ENCODE peak calls at places on chromosomes 13 and 19, in six cellular contexts. A is stomach, T is suprapubic skin, D is transverse colon, S is K562, L is SK-N-SH. Q is an unnamed sample.

GRCh38 chr19:18021121-18021755 is 13.3 kb downstream of the ARRDC2 start:
- DNase-seq in A (peak; percentile 88), T (peak; percentile 94), D (peak; percentile 78), S (peak; percentile 79), L (no peak), Q (peak; percentile 88)

GRCh38 chr19:17616961-17617806 is 61.7 kb downstream of the COLGALT1 start:
- DNase-seq in A (no peak), T (no peak), D (no peak), S (peak; percentile 94), L (peak; percentile 60), Q (no peak)

GRCh38 chr19:13833330-13834265 is 38.4 kb downstream of the ZSWIM4 start:
- DNase-seq in A (peak; percentile 95), T (peak; percentile 99), D (peak; percentile 97), S (peak; percentile 97), L (peak; percentile 99), Q (peak; percentile 99)

GRCh38 chr13:48400820-48401219 is 12.1 kb downstream of the LPAR6 start:
- DNase-seq in A (no peak), T (no peak), D (no peak), S (no peak), L (no peak), Q (no peak)

GRCh38 chr19:14248578-14249011 is 42.6 kb upstream of the ADGRL1 start:
- DNase-seq in A (no peak), T (no peak), D (peak; percentile 35), S (peak; percentile 32), L (peak; percentile 85), Q (no peak)

GRCh38 chr19:18685597-18686164 is 2.2 kb downstream of the CRTC1 start:
- DNase-seq in A (no peak), T (no peak), D (no peak), S (no peak), L (no peak), Q (no peak)

GRCh38 chr13:23159587-23160240 is 21.1 kb upstream of the SGCG start:
- DNase-seq in A (no peak), T (no peak), D (no peak), S (no peak), L (peak; percentile 30), Q (no peak)

GRCh38 chr19:40687525-40688016 is 2.9 kb downstream of the NUMBL start:
- DNase-seq in A (peak; percentile 75), T (peak; percentile 96), D (peak; percentile 82), S (peak; percentile 72), L (no peak), Q (no peak)

GRCh38 chr19:31139871-31140505 is 209.2 kb downstream of the TSHZ3 start:
- DNase-seq in A (no peak), T (no peak), D (no peak), S (no peak), L (no peak), Q (no peak)

GRCh38 chr13:36915106-36915505 is 4.9 kb downstream of the SMAD9 start:
- DNase-seq in A (no peak), T (no peak), D (no peak), S (no peak), L (peak; percentile 33), Q (no peak)

GRCh38 chr13:105278797-105279425 is 1256.6 kb downstream of the EFNB2 start:
- DNase-seq in A (no peak), T (no peak), D (no peak), S (no peak), L (no peak), Q (no peak)

GRCh38 chr13:98877936-98878335 is 99.9 kb downstream of the DOCK9 start:
- DNase-seq in A (no peak), T (no peak), D (no peak), S (no peak), L (no peak), Q (no peak)

GRCh38 chr13:27541386-27541785 is 78.9 kb downstream of the LNX2 start:
- DNase-seq in A (no peak), T (no peak), D (no peak), S (no peak), L (no peak), Q (no peak)

GRCh38 chr19:6821639-6822310 is 49.3 kb downstream of the VAV1 start:
- DNase-seq in A (no peak), T (no peak), D (no peak), S (no peak), L (no peak), Q (no peak)

GRCh38 chr19:13334801-13335481 is 171.3 kb downstream of the CACNA1A start:
- DNase-seq in A (no peak), T (no peak), D (no peak), S (no peak), L (no peak), Q (no peak)

GRCh38 chr19:30325657-30326056 is 46.5 kb upstream of the ZNF536 start:
- DNase-seq in A (no peak), T (peak; percentile 44), D (no peak), S (no peak), L (no peak), Q (no peak)

DNA sequence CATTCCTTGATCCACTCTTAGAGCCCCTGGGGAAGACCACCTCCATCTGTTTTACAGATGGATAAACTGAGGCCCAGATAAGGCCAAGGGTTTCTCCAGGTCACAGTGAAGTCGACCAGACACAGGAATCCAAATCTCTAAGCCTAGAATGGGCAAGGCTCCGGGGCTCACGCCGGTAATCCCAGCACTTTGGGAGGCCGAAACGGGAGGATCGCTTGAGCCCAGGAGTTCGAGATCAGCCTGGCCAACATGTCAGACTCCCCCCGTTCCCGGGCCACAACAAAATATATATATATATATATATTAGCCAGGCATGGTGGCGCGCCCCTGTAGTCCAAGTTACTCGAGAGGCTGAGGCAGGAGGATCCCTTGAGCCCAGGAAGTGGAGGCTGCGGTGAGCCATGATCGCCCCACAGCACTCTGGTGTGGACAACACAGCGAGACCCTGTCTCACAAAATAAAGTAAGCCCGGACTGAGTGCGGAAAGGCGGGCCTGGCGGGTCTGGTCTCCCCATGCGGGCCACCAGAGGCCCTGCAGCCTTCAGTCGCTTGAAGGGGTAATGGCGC is 615 bp upstream of the RPL13A start:
- DNase-seq in A (no peak), T (no peak), D (no peak), S (no peak), L (no peak), Q (no peak)
- TF ChIP-seq CTCF in A (no peak), T (no peak), D (no peak), S (peak; percentile 15), L (no peak), Q (no peak)

DNA sequence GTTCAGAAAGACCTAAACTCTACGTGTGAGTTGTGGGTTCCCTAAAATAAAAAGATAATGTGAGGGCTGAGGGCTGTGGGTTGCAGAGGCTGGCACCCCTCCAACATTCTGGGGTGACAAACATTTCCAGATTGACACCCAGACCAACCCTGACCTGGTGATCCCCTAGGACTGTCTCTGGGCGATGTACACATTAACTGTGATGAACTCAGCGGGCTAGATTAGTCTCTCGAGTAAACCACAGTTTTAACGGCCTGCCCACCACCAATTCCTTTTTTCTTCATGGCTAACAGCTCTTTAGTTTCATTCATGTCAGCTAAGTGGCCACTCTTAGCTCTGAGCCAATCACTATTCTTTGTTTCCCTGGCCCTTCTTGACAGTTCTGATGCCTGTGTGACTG is 24.8 kb downstream of the SIAH3 start:
- DNase-seq in A (no peak), T (no peak), D (no peak), S (no peak), L (no peak), Q (no peak)
- TF ChIP-seq EP300 in A (no peak), T (no peak), D (no peak), S (no peak), L (no peak), Q (no peak)

GRCh38 chr19:1901940-1902404 is 3.2 kb upstream of the ADAT3 start:
- DNase-seq in A (peak; percentile 32), T (no peak), D (peak; percentile 43), S (no peak), L (no peak), Q (no peak)
- TF ChIP-seq POLR2AphosphoS5 in A (no peak), T (no peak), D (no peak), S (no peak), L (no peak), Q (peak; percentile 28)

GRCh38 chr19:35066691-35067563 is 25.4 kb downstream of the HPN start:
- DNase-seq in A (peak; percentile 91), T (peak; percentile 92), D (peak; percentile 91), S (peak; percentile 85), L (peak; percentile 90), Q (peak; percentile 92)
- TF ChIP-seq CTCF in A (no peak), T (peak; percentile 81), D (peak; percentile 91), S (peak; percentile 94), L (peak; percentile 94), Q (peak; percentile 91)

GRCh38 chr19:51441410-51442390 is 16.6 kb downstream of the SIGLEC8 start:
- DNase-seq in A (peak; percentile 54), T (no peak), D (peak; percentile 73), S (peak; percentile 49), L (no peak), Q (no peak)
- TF ChIP-seq EP300 in A (no peak), T (no peak), D (no peak), S (peak; percentile 29), L (no peak), Q (no peak)

GRCh38 chr19:56316728-56317127 is 2.1 kb upstream of the ZSCAN5A start:
- DNase-seq in A (no peak), T (no peak), D (no peak), S (no peak), L (no peak), Q (no peak)

GRCh38 chr19:56314584-56315075 is at the start of gene ZSCAN5A:
- DNase-seq in A (peak; percentile 96), T (peak; percentile 99), D (peak; percentile 98), S (peak; percentile 99), L (peak; percentile 96), Q (peak; percentile 98)

GRCh38 chr19:56312787-56313343 is 1.8 kb downstream of the ZSCAN5A start:
- DNase-seq in A (no peak), T (no peak), D (no peak), S (no peak), L (no peak), Q (no peak)

GRCh38 chr19:56314018-56314583 is 538 bp downstream of the ZSCAN5A start:
- DNase-seq in A (no peak), T (no peak), D (no peak), S (no peak), L (no peak), Q (no peak)

GRCh38 chr19:56315076-56315828 is 613 bp upstream of the ZSCAN5A start:
- DNase-seq in A (peak; percentile 94), T (peak; percentile 96), D (peak; percentile 96), S (peak; percentile 92), L (peak; percentile 88), Q (peak; percentile 90)
- TF ChIP-seq POLR2AphosphoS5 in A (peak; percentile 22), T (peak; percentile 19), D (peak; percentile 63), S (no peak), L (peak; percentile 63), Q (no peak)

Q was measured in upper lobe of left lung.